ENCODE peak calls at places on chromosome 19, in five cellular contexts. U is NCI-H1105; F is bronchial epithelial cell; C is activated T-helper 9 cell treated with anti-CD3 and anti-CD28 coated beads, Interleukin-2, amount 50 U/mL, for 16 hours; Z is NCI-H774. A is an unnamed sample.

GRCh38 chr19:992670-993055 is 7.6 kb upstream of the GRIN3B start:
- DNase-seq in U (no peak), F (no peak), C (no peak), Z (no peak), A (no peak)

GRCh38 chr19:48874309-48875135 is 2.3 kb downstream of the PPP1R15A start:
- DNase-seq in U (peak), F (peak), C (no peak), Z (no peak), A (peak)

GRCh38 chr19:4773047-4773640 is 18.4 kb upstream of the FEM1A start:
- DNase-seq in U (no peak), F (no peak), C (no peak), Z (no peak), A (no peak)

GRCh38 chr19:33818426-33818825 is 21.8 kb downstream of the KCTD15 start:
- DNase-seq in U (no peak), F (no peak), C (no peak), Z (no peak), A (no peak)

GRCh38 chr19:35991731-35992450 is 3.1 kb upstream of the SDHAF1 start:
- DNase-seq in U (no peak), F (no peak), C (no peak), Z (no peak), A (no peak)

GRCh38 chr19:31943305-31943704 is 402.1 kb upstream of the ZNF507 start:
- DNase-seq in U (no peak), F (no peak), C (no peak), Z (no peak), A (no peak)

GRCh38 chr19:23992348-23992747 is 77.7 kb downstream of the ZNF726 start:
- DNase-seq in U (no peak), F (no peak), C (no peak), Z (no peak), A (no peak)

GRCh38 chr19:3123088-3123721 is 12.6 kb upstream of the GNA15 start:
- DNase-seq in U (no peak), F (no peak), C (no peak), Z (no peak), A (no peak)

GRCh38 chr19:45715139-45715538 is 15.6 kb downstream of the FBXO46 start:
- DNase-seq in U (no peak), F (no peak), C (no peak), Z (no peak), A (no peak)

GRCh38 chr19:54502518-54503048 is at the start of gene LAIR2:
- DNase-seq in U (no peak), F (no peak), C (no peak), Z (no peak), A (no peak)

GRCh38 chr19:2015611-2015950 is at the start of gene BTBD2:
- DNase-seq in U (peak), F (peak), C (peak), Z (peak), A (peak)

GRCh38 chr19:33194527-33194883 is 375 bp downstream of the LRP3 start:
- DNase-seq in U (no peak), F (no peak), C (no peak), Z (no peak), A (no peak)

GRCh38 chr19:15253076-15253475 is 20.8 kb upstream of the EPHX3 start:
- DNase-seq in U (no peak), F (no peak), C (no peak), Z (no peak), A (no peak)

GRCh38 chr19:30307191-30307974 is 64.8 kb upstream of the ZNF536 start:
- DNase-seq in U (peak), F (no peak), C (no peak), Z (no peak), A (no peak)

GRCh38 chr19:2291185-2291751 is 9.3 kb upstream of the PEAK3 start:
- DNase-seq in U (no peak), F (no peak), C (no peak), Z (no peak), A (no peak)

GRCh38 chr19:48628486-48629296 is 8.5 kb downstream of the DBP start:
- DNase-seq in U (no peak), F (no peak), C (no peak), Z (no peak), A (no peak)

GRCh38 chr19:38070573-38070972 is 153.4 kb downstream of the DPF1 start:
- DNase-seq in U (no peak), F (peak), C (no peak), Z (peak), A (no peak)

GRCh38 chr19:57558525-57558924 is 1.1 kb downstream of the ZNF550 start:
- DNase-seq in U (no peak), F (peak), C (no peak), Z (no peak), A (no peak)

GRCh38 chr19:18551631-18552030 is 6.0 kb upstream of the KXD1 start:
- DNase-seq in U (no peak), F (no peak), C (no peak), Z (no peak), A (no peak)

GRCh38 chr19:38606131-38606530 is 11.6 kb downstream of the MAP4K1 start:
- DNase-seq in U (no peak), F (no peak), C (no peak), Z (no peak), A (no peak)

GRCh38 chr19:46381746-46382345 is 31.5 kb downstream of the CCDC8 start:
- DNase-seq in U (no peak), F (no peak), C (no peak), Z (no peak), A (no peak)

GRCh38 chr19:7509625-7510024 is 6.3 kb upstream of the ZNF358 start:
- DNase-seq in U (no peak), F (no peak), C (no peak), Z (no peak), A (no peak)

GRCh38 chr19:18059297-18059696 is 27.4 kb downstream of the IL12RB1 start:
- DNase-seq in U (no peak), F (no peak), C (no peak), Z (no peak), A (no peak)

GRCh38 chr19:51116736-51117135 is 8.0 kb upstream of the SIGLEC9 start:
- DNase-seq in U (no peak), F (no peak), C (no peak), Z (no peak), A (no peak)

GRCh38 chr19:18848860-18849661 is 17.3 kb downstream of the UPF1 start:
- DNase-seq in U (no peak), F (no peak), C (no peak), Z (no peak), A (no peak)

GRCh38 chr19:4495471-4495870 is 22.8 kb downstream of the PLIN4 start:
- DNase-seq in U (no peak), F (peak), C (no peak), Z (no peak), A (no peak)

GRCh38 chr19:4974855-4975469 is 6.0 kb downstream of the KDM4B start:
- DNase-seq in U (no peak), F (no peak), C (no peak), Z (no peak), A (no peak)

GRCh38 chr19:39303373-39304184 is 7.4 kb downstream of the IFNL1 start:
- DNase-seq in U (no peak), F (no peak), C (no peak), Z (no peak), A (no peak)

GRCh38 chr19:2613507-2614295 is 88.8 kb downstream of the GNG7 start:
- DNase-seq in U (no peak), F (no peak), C (peak), Z (no peak), A (peak)

GRCh38 chr19:45478454-45479238 is 10.8 kb downstream of the FOSB start:
- DNase-seq in U (peak), F (peak), C (peak), Z (peak), A (peak)

GRCh38 chr19:7852851-7853759 is 21.1 kb downstream of the PRR36 start:
- DNase-seq in U (peak), F (peak), C (peak), Z (peak), A (peak)

GRCh38 chr19:398719-399118 is 10.2 kb downstream of the C2CD4C start:
- DNase-seq in U (no peak), F (no peak), C (no peak), Z (no peak), A (no peak)

GRCh38 chr19:38710416-38710702 is 33.9 kb downstream of the CAPN12 start:
- DNase-seq in U (no peak), F (no peak), C (no peak), Z (no peak), A (no peak)